ENCODE peak calls at places on chromosome 18, in nine cellular contexts. F is body of pancreas, H is suprapubic skin, R is transverse colon, A is spleen, J is prostate gland, Q is tibial nerve, T is vagina, P is ovary. O is an unnamed sample. For H3K36me3, the result is how much of the 10 kb centered on the place peaks cover.

GRCh38 chr18:58139627-58140026 is 95.6 kb downstream of the NEDD4L start:
- DNase-seq in A (no peak), T (no peak), F (no peak), P (no peak), R (peak), H (no peak), Q (no peak), J (no peak), O (no peak)

GRCh38 chr18:12656671-12657047 is 1.2 kb downstream of the SPIRE1 start:
- DNase-seq in H (no peak), T (no peak), J (no peak), A (no peak), R (no peak), Q (no peak), P (no peak), F (no peak), O (no peak)

GRCh38 chr18:62862451-62862850 is 147.1 kb downstream of the PHLPP1 start:
- DNase-seq in T (no peak), Q (no peak), A (no peak), R (no peak), P (no peak), J (no peak), H (no peak), F (no peak), O (no peak)

GRCh38 chr18:12652861-12653401 is 5.0 kb downstream of the SPIRE1 start:
- DNase-seq in J (no peak), P (no peak), R (no peak), T (no peak), H (no peak), A (no peak), F (no peak), Q (no peak), O (no peak)

GRCh38 chr18:58862851-58863538 is 1.7 kb upstream of the ZNF532 start:
- DNase-seq in R (peak), A (peak), T (no peak), Q (no peak), J (no peak), H (no peak), F (no peak), P (peak), O (no peak)

GRCh38 chr18:74128114-74128513 is 19.5 kb downstream of the FBXO15 start:
- DNase-seq in R (no peak), Q (no peak), H (no peak), F (no peak), P (no peak), T (no peak), J (no peak), A (no peak), O (no peak)

GRCh38 chr18:10265560-10266235 is 188.7 kb upstream of the APCDD1 start:
- DNase-seq in H (no peak), J (no peak), R (no peak), Q (no peak), T (no peak), P (no peak), F (peak), A (no peak), O (no peak)

GRCh38 chr18:56382541-56382940 is 255.9 kb downstream of the TXNL1 start:
- DNase-seq in P (no peak), T (no peak), A (no peak), H (no peak), Q (no peak), F (peak), J (no peak), R (no peak), O (no peak)

GRCh38 chr18:57705011-57705410 is 83.4 kb upstream of the NARS1 start:
- DNase-seq in H (no peak), J (no peak), P (no peak), F (no peak), R (no peak), A (no peak), T (no peak), Q (no peak), O (no peak)

GRCh38 chr18:4748975-4749374 is 293.9 kb upstream of the DLGAP1 start:
- DNase-seq in A (no peak), R (no peak), T (no peak), J (no peak), H (no peak), P (no peak), Q (no peak), F (no peak), O (no peak)

GRCh38 chr18:23131693-23132319 is 3.5 kb upstream of the CABLES1 start:
- DNase-seq in A (no peak), P (no peak), T (no peak), R (peak), Q (no peak), J (peak), F (peak), H (no peak), O (no peak)

GRCh38 chr18:57301573-57302230 is 50.7 kb upstream of the ST8SIA3 start:
- DNase-seq in F (no peak), Q (no peak), A (no peak), T (peak), P (no peak), J (no peak), R (no peak), H (no peak), O (no peak)

GRCh38 chr18:74976331-74976909 is 232.5 kb downstream of the PTGR3 start:
- DNase-seq in P (no peak), T (no peak), H (no peak), F (no peak), A (no peak), J (no peak), Q (no peak), R (no peak), O (no peak)

GRCh38 chr18:21359746-21360145 is 117.7 kb downstream of the GREB1L start:
- DNase-seq in P (no peak), F (no peak), J (no peak), H (no peak), R (no peak), A (no peak), Q (no peak), T (no peak), O (no peak)

GRCh38 chr18:58581265-58581664 is 47.6 kb downstream of the ALPK2 start:
- DNase-seq in J (no peak), A (no peak), H (no peak), P (no peak), T (no peak), R (no peak), Q (no peak), F (no peak), O (no peak)

GRCh38 chr18:23935804-23936203 is 78.8 kb upstream of the TTC39C start:
- DNase-seq in J (no peak), H (peak), F (no peak), Q (no peak), P (no peak), T (peak), R (peak), A (no peak), O (no peak)

GRCh38 chr18:29328932-29329331 is 1152.0 kb upstream of the CDH2 start:
- DNase-seq in P (no peak), A (no peak), T (no peak), Q (no peak), H (no peak), R (no peak), F (no peak), J (no peak), O (no peak)

GRCh38 chr18:13581496-13581895 is 144.9 kb downstream of the FAM210A start:
- DNase-seq in H (no peak), Q (no peak), T (no peak), F (no peak), J (no peak), P (no peak), A (no peak), R (no peak), O (no peak)

GRCh38 chr18:63817441-63818051 is 42.3 kb downstream of the SERPINB7 start:
- DNase-seq in T (no peak), H (no peak), F (no peak), J (peak), R (no peak), A (no peak), Q (no peak), P (no peak), O (no peak)

GRCh38 chr18:22238036-22238435 is 68.6 kb downstream of the GATA6 start:
- DNase-seq in J (no peak), T (no peak), P (no peak), F (no peak), Q (no peak), R (no peak), A (no peak), H (no peak), O (no peak)

GRCh38 chr18:55465313-55465712 is 122.7 kb downstream of the TCF4 start:
- DNase-seq in F (no peak), P (no peak), A (no peak), J (no peak), Q (no peak), R (no peak), H (no peak), T (no peak), O (no peak)

GRCh38 chr18:75656035-75656434 is 228.5 kb upstream of the SMIM21 start:
- DNase-seq in R (no peak), Q (no peak), J (no peak), T (no peak), P (no peak), F (no peak), A (no peak), H (no peak), O (no peak)

GRCh38 chr18:45727068-45727467 is 3.1 kb downstream of the SLC14A1 start:
- DNase-seq in T (no peak), R (no peak), F (no peak), Q (no peak), P (no peak), H (no peak), A (no peak), J (no peak), O (no peak)
- H3K36me3 ChIP-seq in T (under half), R (under half), F (under half), Q (under half), P (under half), H (under half), A (under half), J (under half), O (under half)

DNA sequence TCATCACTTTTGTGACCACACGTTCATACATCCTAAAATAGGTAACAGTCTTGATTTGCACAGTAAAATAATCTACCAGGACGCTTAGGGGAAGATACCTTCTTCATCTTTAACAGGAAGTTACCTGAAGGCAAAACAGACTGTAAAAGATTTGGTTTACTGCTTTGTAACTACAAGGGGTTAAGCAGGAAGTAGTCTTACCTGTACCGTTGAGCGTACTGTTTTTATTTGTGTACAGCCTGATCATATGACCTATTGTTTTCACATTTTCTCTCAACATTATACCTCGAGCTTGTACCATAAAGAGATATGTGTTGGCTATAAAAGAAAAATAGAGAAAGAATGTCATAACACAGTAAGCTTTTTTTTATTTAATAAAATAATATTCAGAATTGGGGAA is 18.3 kb downstream of the B4GALT6 start:
- DNase-seq in H (no peak), T (no peak), R (no peak), Q (no peak), A (no peak), F (no peak), P (no peak), J (no peak), O (no peak)
- TF ChIP-seq POLR2A in H (no peak), T (no peak), R (no peak), Q (no peak), A (no peak), F (no peak), P (no peak), J (no peak), O (no peak)

GRCh38 chr18:79942786-79943607 is 8.5 kb downstream of the SLC66A2 start:
- DNase-seq in J (no peak), T (no peak), H (peak), P (peak), F (no peak), Q (no peak), A (peak), R (peak), O (peak)

GRCh38 chr18:79941473-79942119 is 9.9 kb downstream of the SLC66A2 start:
- DNase-seq in P (peak), F (peak), R (peak), A (peak), J (no peak), T (no peak), H (peak), Q (no peak), O (peak)

GRCh38 chr18:79943608-79944125 is 7.8 kb downstream of the SLC66A2 start:
- DNase-seq in A (peak), R (peak), Q (no peak), P (no peak), F (no peak), H (peak), J (no peak), T (no peak), O (no peak)

GRCh38 chr18:79940814-79941472 is 10.5 kb downstream of the SLC66A2 start:
- DNase-seq in R (peak), Q (no peak), A (peak), T (no peak), F (no peak), P (peak), H (peak), J (no peak), O (peak)

GRCh38 chr18:79942211-79942610 is 9.2 kb downstream of the SLC66A2 start:
- DNase-seq in Q (no peak), R (peak), F (no peak), A (peak), J (no peak), T (no peak), H (peak), P (peak), O (no peak)
- H3K36me3 ChIP-seq in Q (half or more), R (under half), F (under half), A (under half), J (under half), T (under half), H (under half), P (under half), O (under half)

GRCh38 chr18:77012120-77012519 is 120.5 kb downstream of the MBP start:
- DNase-seq in F (no peak), H (peak), T (no peak), Q (no peak), R (no peak), J (no peak), A (no peak), P (no peak), O (no peak)
- TF ChIP-seq POLR2A in F (no peak), H (no peak), T (no peak), Q (no peak), R (no peak), J (no peak), A (no peak), P (no peak), O (no peak)

GRCh38 chr18:79343567-79344207 is 52.0 kb upstream of the NFATC1 start:
- DNase-seq in T (no peak), A (no peak), R (peak), H (no peak), F (no peak), J (no peak), Q (no peak), P (no peak), O (no peak)

GRCh38 chr18:79344208-79344581 is 51.5 kb upstream of the NFATC1 start:
- DNase-seq in F (no peak), R (no peak), H (no peak), T (no peak), Q (no peak), P (no peak), J (no peak), A (no peak), O (no peak)

GRCh38 chr18:79345981-79346380 is 49.7 kb upstream of the NFATC1 start:
- DNase-seq in J (no peak), P (no peak), H (no peak), R (no peak), A (no peak), Q (no peak), F (no peak), T (no peak), O (no peak)

GRCh38 chr18:79348066-79348465 is 47.7 kb upstream of the NFATC1 start:
- DNase-seq in F (no peak), T (no peak), Q (no peak), J (no peak), P (no peak), H (no peak), R (no peak), A (no peak), O (no peak)

DNA sequence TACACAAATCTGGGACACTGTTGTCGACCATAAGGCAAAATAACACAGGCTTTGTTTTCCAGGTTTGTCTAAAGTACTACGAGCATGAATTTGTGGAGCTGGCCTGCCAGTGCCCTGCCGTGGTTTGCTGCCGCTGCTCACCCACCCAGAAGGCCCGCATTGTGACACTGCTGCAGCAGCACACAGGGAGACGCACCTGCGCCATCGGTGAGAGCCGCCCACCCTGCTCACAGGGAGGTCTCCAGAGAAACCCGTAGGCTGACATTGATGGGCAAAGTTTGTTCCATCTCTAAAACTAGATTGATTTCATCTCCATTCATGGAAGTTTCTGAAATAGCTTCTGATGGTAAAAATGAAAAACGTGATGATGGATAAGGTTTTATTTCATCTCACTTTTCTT is 50.4 kb upstream of the NFATC1 start:
- DNase-seq in F (no peak), H (no peak), Q (no peak), A (no peak), T (no peak), R (no peak), P (no peak), J (no peak), O (no peak)
- H3K36me3 ChIP-seq in F (under half), H (half or more), Q (half or more), A (under half), T (half or more), R (under half), P (under half), J (under half), O (under half)

DNA sequence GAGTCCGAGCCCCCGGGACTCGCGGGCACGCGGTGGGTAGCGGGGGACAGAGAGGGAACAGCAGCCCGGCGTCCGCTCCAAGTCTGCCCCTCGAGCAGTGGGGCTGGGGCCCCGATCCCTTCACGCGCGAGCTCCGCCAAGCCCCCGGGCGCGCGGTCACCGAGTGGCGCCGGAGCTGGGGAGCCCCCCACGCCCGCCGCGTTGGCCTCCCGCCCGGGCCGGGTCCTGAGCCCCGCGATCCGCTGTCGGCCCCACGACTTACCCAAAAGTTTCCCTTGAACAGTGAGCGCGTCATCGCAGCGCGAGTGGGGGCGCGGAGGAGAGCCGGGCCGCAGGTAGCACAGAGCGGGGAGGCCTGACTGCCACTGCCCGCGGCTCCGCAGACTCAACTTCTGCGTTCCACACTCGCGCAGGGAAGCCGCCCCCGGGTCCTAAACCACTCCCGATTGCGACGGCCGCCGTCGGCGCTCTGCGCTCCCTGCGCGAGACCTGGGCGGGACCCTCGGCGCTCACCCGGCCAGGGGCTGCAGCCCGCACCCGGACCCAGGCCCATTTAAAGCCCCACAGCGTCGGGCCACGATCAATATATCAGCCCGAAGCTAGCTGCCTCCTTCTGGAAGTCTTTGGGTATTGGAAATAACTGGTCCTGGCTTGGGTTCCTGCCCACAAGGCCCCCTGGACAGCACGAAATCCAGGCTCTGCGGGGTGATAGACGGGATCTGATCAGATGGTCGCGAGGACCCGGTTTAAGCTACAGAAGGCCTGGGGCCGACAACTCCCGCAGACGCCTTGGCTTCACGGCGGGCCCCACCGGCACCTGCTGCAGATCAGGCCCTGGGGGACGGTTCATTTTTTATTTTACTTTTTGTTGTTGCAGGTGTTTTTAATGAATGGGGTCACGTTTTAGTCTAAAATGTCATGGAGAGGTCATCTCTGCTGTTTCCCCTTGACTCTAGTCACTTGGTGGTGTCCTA is at the start of gene PSTPIP2:
- DNase-seq in P (peak), A (peak), J (peak), T (no peak), R (peak), H (peak), Q (peak), F (peak), O (peak)
- TF ChIP-seq POLR2A in P (no peak), A (no peak), J (peak), T (no peak), R (peak), H (no peak), Q (no peak), F (peak), O (peak)

GRCh38 chr18:8707946-8708345 is 2.6 kb downstream of the MTCL1 start:
- DNase-seq in Q (no peak), H (no peak), P (no peak), T (no peak), J (no peak), A (no peak), R (no peak), F (no peak), O (no peak)

GRCh38 chr18:8711736-8712135 is 6.4 kb downstream of the MTCL1 start:
- DNase-seq in Q (no peak), T (peak), A (no peak), P (no peak), H (no peak), J (no peak), R (no peak), F (no peak), O (no peak)

GRCh38 chr18:8706981-8707940 is 1.9 kb downstream of the MTCL1 start:
- DNase-seq in R (no peak), Q (no peak), P (peak), H (no peak), F (peak), T (peak), A (peak), J (peak), O (no peak)

GRCh38 chr18:8708670-8709069 is 3.3 kb downstream of the MTCL1 start:
- DNase-seq in F (no peak), H (no peak), R (no peak), T (no peak), A (no peak), J (no peak), Q (no peak), P (no peak), O (no peak)

DNA sequence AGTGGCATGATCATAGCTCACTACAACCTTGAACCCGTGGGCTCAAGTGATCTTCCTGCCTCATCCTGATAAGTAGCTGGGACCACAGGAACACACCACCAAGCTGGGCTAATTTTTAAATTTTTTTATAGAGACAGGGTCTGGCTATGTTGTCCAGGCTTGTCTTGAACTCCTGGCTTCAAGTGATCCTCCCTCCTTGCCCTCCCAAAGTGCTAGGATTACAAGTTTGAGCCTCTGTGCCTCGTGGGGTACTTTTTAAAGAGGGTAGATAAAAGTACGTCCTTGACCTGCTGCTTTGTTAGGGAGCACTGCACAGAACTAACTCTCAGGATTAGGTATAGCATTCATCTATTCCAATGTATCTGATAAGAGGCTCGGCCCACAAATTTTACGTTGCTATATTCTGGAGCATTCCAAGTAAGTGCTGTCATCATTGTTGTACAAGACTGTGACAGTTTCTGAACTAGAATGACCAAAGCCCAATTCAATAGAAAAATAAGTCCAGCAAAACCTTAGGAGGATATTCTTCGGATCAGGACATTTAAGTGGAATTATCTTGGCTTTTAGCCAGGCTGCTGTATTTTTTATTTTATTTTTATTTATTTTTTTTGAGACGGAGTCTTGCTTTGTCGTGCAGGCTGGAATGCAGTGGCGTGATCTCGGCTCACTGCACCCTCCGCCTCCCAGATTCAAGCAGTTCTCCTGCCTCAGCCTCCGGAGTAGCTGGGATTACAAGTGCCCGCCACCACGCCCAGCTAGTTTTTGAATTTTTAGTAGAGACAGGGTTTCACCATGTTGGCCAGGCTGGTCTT is 4.1 kb downstream of the MTCL1 start:
- DNase-seq in Q (no peak), P (no peak), F (no peak), R (no peak), H (no peak), J (no peak), A (no peak), T (peak), O (no peak)
- H3K36me3 ChIP-seq in Q (under half), P (under half), F (under half), R (under half), H (under half), J (under half), A (under half), T (under half), O (under half)

GRCh38 chr18:36828630-36829361 is at the start of the genes KIAA1328 and TPGS2:
- DNase-seq in R (peak), J (peak), Q (peak), P (peak), F (peak), H (peak), T (no peak), A (peak), O (peak)
- TF ChIP-seq POLR2A in R (peak), J (peak), Q (no peak), P (peak), F (peak), H (peak), T (no peak), A (peak), O (peak)